ENCODE peak calls at places on chromosome 12, in nine cellular contexts. One of them, this sample, is unnamed.

GRCh38 chr12:68140576-68140975 is 19.0 kb downstream of the IFNG start:
- DNase-seq in SK-MEL-5: no peak
- DNase-seq in stimulated activated CD4-positive, alpha-beta T cell treated with anti-CD3 and anti-CD28 coated beads, Interleukin-12 subunit alpha, Interleukin-12 subunit beta, amount 100 ng/mL, for 24 hours: no peak
- DNase-seq in myocyte: no peak
- DNase-seq in retinal pigment epithelial cell: no peak
- DNase-seq in lung: no peak
- DNase-seq in AG09319: no peak
- DNase-seq in HFFc6: no peak
- DNase-seq in GM06990: no peak
- DNase-seq in this sample: no peak

GRCh38 chr12:27284751-27285150 is 40.7 kb downstream of the STK38L start:
- DNase-seq in GM06990: peak; percentile 61
- DNase-seq in HFFc6: peak; percentile 64
- DNase-seq in myocyte: peak; percentile 68
- DNase-seq in AG09319: no peak
- DNase-seq in lung: no peak
- DNase-seq in retinal pigment epithelial cell: no peak
- DNase-seq in SK-MEL-5: no peak
- DNase-seq in stimulated activated CD4-positive, alpha-beta T cell treated with anti-CD3 and anti-CD28 coated beads, Interleukin-12 subunit alpha, Interleukin-12 subunit beta, amount 100 ng/mL, for 24 hours: no peak
- DNase-seq in this sample: no peak

GRCh38 chr12:28268830-28269229 is 78.6 kb downstream of the CCDC91 start:
- DNase-seq in stimulated activated CD4-positive, alpha-beta T cell treated with anti-CD3 and anti-CD28 coated beads, Interleukin-12 subunit alpha, Interleukin-12 subunit beta, amount 100 ng/mL, for 24 hours: no peak
- DNase-seq in retinal pigment epithelial cell: no peak
- DNase-seq in HFFc6: no peak
- DNase-seq in AG09319: no peak
- DNase-seq in GM06990: no peak
- DNase-seq in lung: no peak
- DNase-seq in SK-MEL-5: no peak
- DNase-seq in myocyte: no peak
- DNase-seq in this sample: no peak

GRCh38 chr12:75446857-75447256 is 33.7 kb upstream of the GLIPR1 start:
- DNase-seq in retinal pigment epithelial cell: peak; percentile 48
- DNase-seq in HFFc6: peak; percentile 70
- DNase-seq in GM06990: no peak
- DNase-seq in lung: no peak
- DNase-seq in stimulated activated CD4-positive, alpha-beta T cell treated with anti-CD3 and anti-CD28 coated beads, Interleukin-12 subunit alpha, Interleukin-12 subunit beta, amount 100 ng/mL, for 24 hours: no peak
- DNase-seq in myocyte: peak; percentile 9
- DNase-seq in AG09319: no peak
- DNase-seq in SK-MEL-5: no peak
- DNase-seq in this sample: no peak

GRCh38 chr12:48000878-48001321 is 3.4 kb downstream of the COL2A1 start:
- DNase-seq in stimulated activated CD4-positive, alpha-beta T cell treated with anti-CD3 and anti-CD28 coated beads, Interleukin-12 subunit alpha, Interleukin-12 subunit beta, amount 100 ng/mL, for 24 hours: no peak
- DNase-seq in myocyte: peak; percentile 13
- DNase-seq in retinal pigment epithelial cell: peak; percentile 43
- DNase-seq in AG09319: no peak
- DNase-seq in SK-MEL-5: peak; percentile 78
- DNase-seq in lung: peak; percentile 46
- DNase-seq in GM06990: no peak
- DNase-seq in HFFc6: peak; percentile 72
- DNase-seq in this sample: no peak

GRCh38 chr12:77190022-77190421 is 124.7 kb upstream of the E2F7 start:
- DNase-seq in stimulated activated CD4-positive, alpha-beta T cell treated with anti-CD3 and anti-CD28 coated beads, Interleukin-12 subunit alpha, Interleukin-12 subunit beta, amount 100 ng/mL, for 24 hours: no peak
- DNase-seq in myocyte: peak; percentile 44
- DNase-seq in HFFc6: peak; percentile 86
- DNase-seq in lung: no peak
- DNase-seq in SK-MEL-5: no peak
- DNase-seq in AG09319: peak; percentile 80
- DNase-seq in GM06990: no peak
- DNase-seq in retinal pigment epithelial cell: peak; percentile 13
- DNase-seq in this sample: no peak

GRCh38 chr12:124004233-124004875 is 31.3 kb downstream of the ZNF664 start:
- DNase-seq in GM06990: no peak
- DNase-seq in retinal pigment epithelial cell: no peak
- DNase-seq in SK-MEL-5: no peak
- DNase-seq in HFFc6: no peak
- DNase-seq in stimulated activated CD4-positive, alpha-beta T cell treated with anti-CD3 and anti-CD28 coated beads, Interleukin-12 subunit alpha, Interleukin-12 subunit beta, amount 100 ng/mL, for 24 hours: no peak
- DNase-seq in myocyte: no peak
- DNase-seq in AG09319: no peak
- DNase-seq in lung: no peak
- DNase-seq in this sample: no peak

GRCh38 chr12:98440165-98440581 is 75.2 kb upstream of the TMPO start:
- DNase-seq in HFFc6: peak; percentile 85
- DNase-seq in AG09319: peak; percentile 84
- DNase-seq in SK-MEL-5: peak; percentile 77
- DNase-seq in myocyte: peak; percentile 58
- DNase-seq in lung: peak; percentile 74
- DNase-seq in stimulated activated CD4-positive, alpha-beta T cell treated with anti-CD3 and anti-CD28 coated beads, Interleukin-12 subunit alpha, Interleukin-12 subunit beta, amount 100 ng/mL, for 24 hours: no peak
- DNase-seq in GM06990: no peak
- DNase-seq in retinal pigment epithelial cell: peak; percentile 43
- DNase-seq in this sample: no peak

GRCh38 chr12:66637693-66638301 is 41.1 kb downstream of the GRIP1 start:
- DNase-seq in retinal pigment epithelial cell: no peak
- DNase-seq in GM06990: no peak
- DNase-seq in AG09319: no peak
- DNase-seq in SK-MEL-5: no peak
- DNase-seq in HFFc6: no peak
- DNase-seq in stimulated activated CD4-positive, alpha-beta T cell treated with anti-CD3 and anti-CD28 coated beads, Interleukin-12 subunit alpha, Interleukin-12 subunit beta, amount 100 ng/mL, for 24 hours: no peak
- DNase-seq in lung: no peak
- DNase-seq in myocyte: no peak
- DNase-seq in this sample: no peak